ENCODE peak calls at places on chromosomes 6 and 20, in six cellular contexts. T, L, B, H, K and V are unnamed samples.
A peak's percentile ranks its signal among the peaks of the same experiment; 100 is the strongest.

GRCh38 chr6:7726416-7727149 is 684 bp downstream of the BMP6 start:
- DNase-seq in T (no peak), H (no peak), B (no peak), K (no peak), L (no peak), V (no peak)

GRCh38 chr6:89082439-89082838 is 1.9 kb downstream of the PNRC1 start:
- DNase-seq in B (peak; percentile 37), T (no peak), H (no peak), K (no peak), L (peak; percentile 41), V (no peak)

GRCh38 chr6:1837868-1838267 is 228.2 kb downstream of the FOXC1 start:
- DNase-seq in B (no peak), K (no peak), H (no peak), T (no peak), L (no peak), V (no peak)

GRCh38 chr6:163951990-163952389 is 537.5 kb downstream of the QKI start:
- DNase-seq in T (no peak), H (no peak), B (no peak), L (no peak), K (no peak), V (no peak)

GRCh38 chr6:43093361-43094289 is 17.5 kb downstream of the PTK7 start:
- DNase-seq in H (peak; percentile 51), T (peak; percentile 21), L (peak; percentile 57), B (no peak), K (no peak), V (peak; percentile 68)

GRCh38 chr6:7505196-7505699 is 36.2 kb upstream of the DSP start:
- DNase-seq in B (no peak), T (peak; percentile 16), H (peak; percentile 41), L (peak; percentile 6), K (peak; percentile 98), V (no peak)

GRCh38 chr6:104633125-104633524 is 226.6 kb downstream of the HACE1 start:
- DNase-seq in T (no peak), B (no peak), K (no peak), H (no peak), L (peak; percentile 62), V (no peak)

GRCh38 chr6:63348836-63349235 is 29.1 kb upstream of the LGSN start:
- DNase-seq in H (no peak), B (no peak), L (peak; percentile 41), T (no peak), K (no peak), V (no peak)

GRCh38 chr6:164925681-164926530 is 383.5 kb downstream of the C6orf118 start:
- DNase-seq in H (no peak), B (no peak), L (no peak), T (no peak), K (no peak), V (no peak)

GRCh38 chr20:45157977-45158376 is 16.7 kb upstream of the PI3 start:
- DNase-seq in B (no peak), H (no peak), L (peak; percentile 19), K (peak; percentile 8), T (no peak), V (no peak)

GRCh38 chr6:106808758-106809157 is 165.8 kb downstream of the CD24 start:
- DNase-seq in H (no peak), K (no peak), L (no peak), B (no peak), T (no peak), V (no peak)

GRCh38 chr6:816510-817084 is 123.7 kb upstream of the EXOC2 start:
- DNase-seq in L (no peak), K (no peak), B (no peak), H (no peak), T (no peak), V (no peak)

GRCh38 chr20:36035720-36036119 is 67.3 kb downstream of the CNBD2 start:
- DNase-seq in L (no peak), H (no peak), B (no peak), K (no peak), T (no peak), V (no peak)

GRCh38 chr6:150231456-150231855 is 88.6 kb downstream of the PPP1R14C start:
- DNase-seq in B (no peak), L (no peak), H (no peak), K (no peak), T (no peak), V (no peak)

DNA sequence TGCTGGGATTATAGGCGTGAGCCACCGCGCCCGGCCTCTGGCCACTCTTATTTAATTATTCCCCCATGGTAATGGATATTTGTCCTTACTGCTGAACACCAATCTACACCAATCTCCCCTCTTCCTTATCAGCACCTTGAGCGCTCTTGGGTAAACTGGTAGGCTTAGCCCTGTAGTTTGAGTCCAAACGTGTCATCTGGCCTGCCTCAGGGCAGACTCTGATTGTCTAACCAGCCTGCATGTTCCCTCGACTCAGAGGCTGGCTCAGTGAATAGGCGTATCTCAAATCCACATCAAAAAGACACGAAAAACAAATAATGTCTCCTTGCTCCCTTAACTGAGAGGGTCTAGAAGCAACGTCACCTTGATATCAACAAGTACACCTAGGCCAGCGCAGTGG is 260.9 kb downstream of the TFAP2C start:
- DNase-seq in H (no peak), T (no peak), L (no peak), B (no peak), K (no peak), V (no peak)
- H3K4me1 ChIP-seq in H (no peaks in the 10 kb centered on the region), T (no peaks in the 10 kb centered on the region), L (no peaks in the 10 kb centered on the region), B (no peaks in the 10 kb centered on the region), K (no peaks in the 10 kb centered on the region), V (no peaks in the 10 kb centered on the region)

DNA sequence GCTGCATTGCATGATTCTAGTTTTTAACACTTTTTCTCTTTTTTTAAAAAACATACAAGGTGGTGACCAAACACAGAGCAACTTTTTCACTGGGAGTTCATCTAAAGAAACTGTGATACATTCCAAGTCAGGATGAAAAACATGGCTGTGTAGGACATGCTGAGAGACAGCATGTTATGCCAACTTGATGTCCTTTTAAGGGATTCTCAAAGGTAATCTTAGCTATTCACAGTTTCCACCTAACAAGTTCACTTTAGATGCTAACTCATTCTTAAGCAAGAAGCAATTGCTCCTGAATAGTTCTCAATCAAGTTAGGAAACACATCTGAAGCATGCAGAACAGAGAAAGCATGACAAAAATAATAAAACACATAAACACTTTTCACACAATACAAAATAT is 3.3 kb downstream of the ASCC3 start:
- DNase-seq in H (no peak), B (no peak), L (no peak), T (no peak), K (no peak), V (no peak)
- H3K27ac ChIP-seq in H (no peak overlapping the region), B (no peak overlapping the region), L (no peak overlapping the region), T (no peak overlapping the region), K (no peak overlapping the region), V (no peak overlapping the region)

GRCh38 chr6:15736023-15736696 is 73.3 kb upstream of the DTNBP1 start:
- DNase-seq in H (no peak), L (no peak), T (no peak), B (no peak), K (no peak), V (no peak)

GRCh38 chr6:15734118-15734897 is 71.5 kb upstream of the DTNBP1 start:
- DNase-seq in L (no peak), K (no peak), T (no peak), H (no peak), B (no peak), V (no peak)

DNA sequence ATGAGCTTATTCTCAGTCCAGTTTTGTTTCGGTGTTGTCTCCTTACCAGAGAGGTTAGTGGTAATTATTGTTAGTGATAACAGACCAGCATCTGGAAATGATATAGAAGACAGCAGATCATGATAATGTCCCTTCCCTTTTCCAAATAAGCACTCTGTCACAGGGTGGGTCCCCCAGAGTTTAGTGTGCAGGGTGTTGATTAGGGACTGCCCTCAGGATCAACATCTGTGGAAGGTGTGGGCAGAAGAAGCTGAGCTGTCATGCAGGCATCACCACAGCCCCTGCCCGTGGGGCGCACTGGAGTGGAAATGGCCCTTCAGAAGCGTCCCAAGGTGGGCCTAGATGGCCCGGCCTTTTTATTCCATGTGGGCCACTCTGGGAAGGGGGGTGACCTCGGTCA is 67.6 kb upstream of the DTNBP1 start:
- DNase-seq in H (no peak), T (no peak), L (no peak), K (no peak), B (no peak), V (no peak)
- H3K9me3 ChIP-seq in H (no peaks in the 10 kb centered on the region), T (no peaks in the 10 kb centered on the region), L (no peaks in the 10 kb centered on the region), K (no peaks in the 10 kb centered on the region), B (no peaks in the 10 kb centered on the region), V (no peaks in the 10 kb centered on the region)

GRCh38 chr20:31667315-31668285 is 29.9 kb downstream of the COX4I2 start:
- DNase-seq in L (no peak), H (no peak), K (no peak), B (no peak), T (no peak), V (no peak)
- H3K4me1 ChIP-seq in L (no peaks in the 10 kb centered on the region), H (peaks cover 47% of the 10 kb centered on the region), K (peaks cover 35% of the 10 kb centered on the region), B (peaks cover 48% of the 10 kb centered on the region), T (peaks cover 93% of the 10 kb centered on the region), V (peaks cover 96% of the 10 kb centered on the region)

GRCh38 chr20:62771396-62772102 is 24.7 kb upstream of the MRGBP start:
- DNase-seq in L (no peak), H (no peak), K (no peak), B (no peak), T (no peak), V (no peak)

GRCh38 chr20:62769346-62770071 is 26.8 kb upstream of the MRGBP start:
- DNase-seq in T (no peak), B (no peak), K (no peak), H (no peak), L (no peak), V (no peak)

GRCh38 chr20:62772103-62772611 is 24.1 kb upstream of the MRGBP start:
- DNase-seq in B (no peak), H (no peak), T (no peak), L (no peak), K (no peak), V (no peak)

GRCh38 chr20:62770111-62770910 is 26.0 kb upstream of the MRGBP start:
- DNase-seq in B (no peak), T (no peak), H (no peak), L (no peak), K (no peak), V (no peak)

DNA sequence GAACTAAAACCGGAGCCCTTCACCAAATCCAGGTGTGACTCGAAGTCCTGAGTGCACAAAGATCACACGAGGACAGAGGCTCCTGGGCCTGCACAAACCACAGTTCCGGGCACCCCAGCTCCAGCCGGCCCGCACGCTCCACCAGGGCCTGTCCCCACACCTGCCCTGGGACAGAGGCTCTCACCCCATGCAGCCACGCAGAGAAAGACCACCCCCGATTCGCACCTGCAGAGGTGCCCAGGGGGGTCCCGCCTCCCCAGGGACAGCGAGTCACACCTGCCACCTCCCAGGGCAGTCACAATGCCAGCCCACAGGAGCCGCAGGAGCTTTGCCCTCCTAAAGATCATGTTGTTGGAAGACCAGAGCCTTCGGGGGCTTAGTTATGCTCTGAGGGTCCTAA is 25.4 kb upstream of the MRGBP start:
- DNase-seq in L (no peak), K (no peak), H (no peak), T (no peak), B (no peak), V (no peak)
- H3K27ac ChIP-seq in L (no peak overlapping the region), K (no peak overlapping the region), H (no peak overlapping the region), T (no peak overlapping the region), B (no peak overlapping the region), V (no peak overlapping the region)

GRCh38 chr6:159278626-159279025 is 109.4 kb downstream of the FNDC1 start:
- DNase-seq in K (no peak), B (no peak), T (no peak), H (no peak), L (no peak), V (no peak)
- H3K9me3 ChIP-seq in K (no peaks in the 10 kb centered on the region), B (no peaks in the 10 kb centered on the region), T (no peaks in the 10 kb centered on the region), H (no peaks in the 10 kb centered on the region), L (peaks cover 1% of the 10 kb centered on the region), V (no peaks in the 10 kb centered on the region)

GRCh38 chr6:28136585-28137457 is 4.9 kb upstream of the ZKSCAN8 start:
- DNase-seq in B (peak; percentile 62), T (peak; percentile 94), K (peak; percentile 78), H (peak; percentile 92), L (peak; percentile 90), V (peak; percentile 93)
- H3K4me1 ChIP-seq in B (peaks cover 51% of the 10 kb centered on the region), T (peaks cover 26% of the 10 kb centered on the region), K (peaks cover 10% of the 10 kb centered on the region), H (no peaks in the 10 kb centered on the region), L (peaks cover 25% of the 10 kb centered on the region), V (no peaks in the 10 kb centered on the region)